ENCODE peak calls at places on chromosomes 13 and 19, in seven cellular contexts. One of them, this sample, is unnamed.

GRCh38 chr19:54439174-54439851 is 9.7 kb upstream of the LENG8 start:
- DNase-seq in fibroblast of the conjunctiva: peak
- DNase-seq in AG09319: no peak
- DNase-seq in T-helper 1 cell: no peak
- DNase-seq in iPS DF 19.7: no peak
- DNase-seq in globus pallidus: peak
- DNase-seq in skeletal muscle cell: no peak
- DNase-seq in this sample: no peak

GRCh38 chr19:5826531-5827341 is 12.8 kb downstream of the FUT6 start:
- DNase-seq in fibroblast of the conjunctiva: no peak
- DNase-seq in AG09319: no peak
- DNase-seq in T-helper 1 cell: no peak
- DNase-seq in iPS DF 19.7: no peak
- DNase-seq in globus pallidus: no peak
- DNase-seq in skeletal muscle cell: no peak
- DNase-seq in this sample: no peak

GRCh38 chr13:109941951-109942350 is 155.6 kb upstream of the IRS2 start:
- DNase-seq in fibroblast of the conjunctiva: peak
- DNase-seq in AG09319: no peak
- DNase-seq in T-helper 1 cell: no peak
- DNase-seq in iPS DF 19.7: no peak
- DNase-seq in globus pallidus: no peak
- DNase-seq in skeletal muscle cell: no peak
- DNase-seq in this sample: no peak

GRCh38 chr13:37791699-37792098 is 77.9 kb downstream of the TRPC4 start:
- DNase-seq in fibroblast of the conjunctiva: no peak
- DNase-seq in AG09319: no peak
- DNase-seq in T-helper 1 cell: no peak
- DNase-seq in iPS DF 19.7: no peak
- DNase-seq in globus pallidus: no peak
- DNase-seq in skeletal muscle cell: peak
- DNase-seq in this sample: no peak

GRCh38 chr13:100363874-100364273 is 224.7 kb downstream of the GGACT start:
- DNase-seq in fibroblast of the conjunctiva: no peak
- DNase-seq in AG09319: no peak
- DNase-seq in T-helper 1 cell: no peak
- DNase-seq in iPS DF 19.7: no peak
- DNase-seq in globus pallidus: no peak
- DNase-seq in skeletal muscle cell: no peak
- DNase-seq in this sample: no peak

GRCh38 chr13:83440465-83440864 is 441.8 kb downstream of the SLITRK1 start:
- DNase-seq in fibroblast of the conjunctiva: no peak
- DNase-seq in AG09319: no peak
- DNase-seq in T-helper 1 cell: no peak
- DNase-seq in iPS DF 19.7: no peak
- DNase-seq in globus pallidus: no peak
- DNase-seq in skeletal muscle cell: no peak
- DNase-seq in this sample: no peak

GRCh38 chr13:105333416-105333815 is 1202.0 kb downstream of the EFNB2 start:
- DNase-seq in fibroblast of the conjunctiva: no peak
- DNase-seq in AG09319: no peak
- DNase-seq in T-helper 1 cell: no peak
- DNase-seq in iPS DF 19.7: no peak
- DNase-seq in globus pallidus: no peak
- DNase-seq in skeletal muscle cell: no peak
- DNase-seq in this sample: no peak

GRCh38 chr19:39704181-39705044 is at the start of gene LGALS14:
- DNase-seq in fibroblast of the conjunctiva: no peak
- DNase-seq in AG09319: no peak
- DNase-seq in T-helper 1 cell: peak
- DNase-seq in iPS DF 19.7: no peak
- DNase-seq in globus pallidus: no peak
- DNase-seq in skeletal muscle cell: no peak
- DNase-seq in this sample: no peak

GRCh38 chr19:19528721-19529490 is at the start of gene YJEFN3:
- DNase-seq in fibroblast of the conjunctiva: no peak
- DNase-seq in AG09319: no peak
- DNase-seq in T-helper 1 cell: no peak
- DNase-seq in iPS DF 19.7: no peak
- DNase-seq in globus pallidus: peak
- DNase-seq in skeletal muscle cell: no peak
- DNase-seq in this sample: no peak

GRCh38 chr13:30009411-30009810 is 159.0 kb upstream of the UBL3 start:
- DNase-seq in fibroblast of the conjunctiva: no peak
- DNase-seq in AG09319: no peak
- DNase-seq in T-helper 1 cell: no peak
- DNase-seq in iPS DF 19.7: no peak
- DNase-seq in globus pallidus: no peak
- DNase-seq in skeletal muscle cell: no peak
- DNase-seq in this sample: no peak

GRCh38 chr13:23902975-23903905 is 5.9 kb upstream of the C1QTNF9B start:
- DNase-seq in fibroblast of the conjunctiva: no peak
- DNase-seq in AG09319: no peak
- DNase-seq in T-helper 1 cell: no peak
- DNase-seq in iPS DF 19.7: no peak
- DNase-seq in globus pallidus: no peak
- DNase-seq in skeletal muscle cell: no peak
- DNase-seq in this sample: no peak